ENCODE peak calls at places on chromosomes 13 and 19, in eight cellular contexts. One of them, this sample, is unnamed.
A peak's percentile ranks its signal among the peaks of the same experiment; 100 is the strongest.

GRCh38 chr13:29847501-29847983 is 2.9 kb downstream of the UBL3 start:
- DNase-seq in coronary artery: no peak
- DNase-seq in iris pigment epithelial cell: peak; percentile 48
- DNase-seq in astrocyte of the spinal cord: peak; percentile 65
- DNase-seq in HEK293T: no peak
- DNase-seq in midbrain: peak; percentile 74
- DNase-seq in tibial artery: no peak
- DNase-seq in AG10803: peak; percentile 56
- DNase-seq in this sample: peak; percentile 24

GRCh38 chr19:55091955-55092354 is 16.3 kb downstream of the EPS8L1 start:
- DNase-seq in tibial artery: no peak
- DNase-seq in HEK293T: no peak
- DNase-seq in midbrain: no peak
- DNase-seq in AG10803: no peak
- DNase-seq in coronary artery: no peak
- DNase-seq in astrocyte of the spinal cord: no peak
- DNase-seq in iris pigment epithelial cell: no peak
- DNase-seq in this sample: no peak

GRCh38 chr19:47729799-47730520 is 15.4 kb upstream of the NOP53 start:
- DNase-seq in tibial artery: peak; percentile 69
- DNase-seq in iris pigment epithelial cell: no peak
- DNase-seq in midbrain: no peak
- DNase-seq in coronary artery: no peak
- DNase-seq in AG10803: no peak
- DNase-seq in HEK293T: peak; percentile 82
- DNase-seq in astrocyte of the spinal cord: no peak
- DNase-seq in this sample: no peak

GRCh38 chr13:64158910-64159309 is 2743.3 kb upstream of the PCDH20 start:
- DNase-seq in astrocyte of the spinal cord: peak; percentile 68
- DNase-seq in HEK293T: no peak
- DNase-seq in iris pigment epithelial cell: peak; percentile 69
- DNase-seq in AG10803: peak; percentile 67
- DNase-seq in tibial artery: no peak
- DNase-seq in coronary artery: no peak
- DNase-seq in midbrain: no peak
- DNase-seq in this sample: peak; percentile 63

GRCh38 chr19:33687761-33688656 is 66.3 kb downstream of the CHST8 start:
- DNase-seq in midbrain: no peak
- DNase-seq in coronary artery: no peak
- DNase-seq in HEK293T: no peak
- DNase-seq in iris pigment epithelial cell: no peak
- DNase-seq in tibial artery: peak; percentile 15
- DNase-seq in astrocyte of the spinal cord: no peak
- DNase-seq in AG10803: no peak
- DNase-seq in this sample: no peak

GRCh38 chr19:18672606-18673337 is 10.7 kb upstream of the CRTC1 start:
- DNase-seq in coronary artery: no peak
- DNase-seq in astrocyte of the spinal cord: peak; percentile 59
- DNase-seq in HEK293T: no peak
- DNase-seq in iris pigment epithelial cell: peak; percentile 35
- DNase-seq in tibial artery: peak; percentile 71
- DNase-seq in midbrain: peak; percentile 41
- DNase-seq in AG10803: peak; percentile 25
- DNase-seq in this sample: no peak

GRCh38 chr13:102197193-102197592 is 204.7 kb downstream of the FGF14 start:
- DNase-seq in HEK293T: no peak
- DNase-seq in midbrain: no peak
- DNase-seq in coronary artery: no peak
- DNase-seq in AG10803: no peak
- DNase-seq in iris pigment epithelial cell: peak; percentile 37
- DNase-seq in astrocyte of the spinal cord: peak; percentile 10
- DNase-seq in tibial artery: no peak
- DNase-seq in this sample: no peak

GRCh38 chr19:29329460-29330134 is 116.6 kb upstream of the UQCRFS1 start:
- DNase-seq in AG10803: peak; percentile 7
- DNase-seq in HEK293T: peak; percentile 19
- DNase-seq in coronary artery: no peak
- DNase-seq in astrocyte of the spinal cord: no peak
- DNase-seq in tibial artery: no peak
- DNase-seq in midbrain: no peak
- DNase-seq in iris pigment epithelial cell: no peak
- DNase-seq in this sample: no peak

GRCh38 chr13:78852709-78853108 is 193.8 kb upstream of the OBI1 start:
- DNase-seq in astrocyte of the spinal cord: no peak
- DNase-seq in coronary artery: no peak
- DNase-seq in AG10803: no peak
- DNase-seq in iris pigment epithelial cell: no peak
- DNase-seq in midbrain: no peak
- DNase-seq in HEK293T: no peak
- DNase-seq in tibial artery: no peak
- DNase-seq in this sample: no peak

GRCh38 chr19:4060621-4061177 is 6.0 kb downstream of the ZBTB7A start:
- DNase-seq in HEK293T: no peak
- DNase-seq in AG10803: no peak
- DNase-seq in coronary artery: no peak
- DNase-seq in midbrain: no peak
- DNase-seq in astrocyte of the spinal cord: no peak
- DNase-seq in tibial artery: no peak
- DNase-seq in iris pigment epithelial cell: no peak
- DNase-seq in this sample: no peak

GRCh38 chr13:35179494-35179893 is 237.4 kb downstream of the NBEA start:
- DNase-seq in AG10803: peak; percentile 90
- DNase-seq in midbrain: no peak
- DNase-seq in coronary artery: no peak
- DNase-seq in astrocyte of the spinal cord: no peak
- DNase-seq in iris pigment epithelial cell: no peak
- DNase-seq in tibial artery: no peak
- DNase-seq in HEK293T: no peak
- DNase-seq in this sample: no peak

GRCh38 chr19:38837656-38838121 is 6.1 kb upstream of the ECH1 start:
- DNase-seq in midbrain: no peak
- DNase-seq in coronary artery: no peak
- DNase-seq in HEK293T: no peak
- DNase-seq in tibial artery: no peak
- DNase-seq in iris pigment epithelial cell: peak; percentile 27
- DNase-seq in AG10803: no peak
- DNase-seq in astrocyte of the spinal cord: no peak
- DNase-seq in this sample: no peak

GRCh38 chr19:44875666-44876418 is 15.2 kb upstream of the TOMM40 start:
- DNase-seq in iris pigment epithelial cell: peak; percentile 51
- DNase-seq in midbrain: no peak
- DNase-seq in HEK293T: no peak
- DNase-seq in astrocyte of the spinal cord: peak; percentile 40
- DNase-seq in coronary artery: no peak
- DNase-seq in tibial artery: no peak
- DNase-seq in AG10803: peak; percentile 9
- DNase-seq in this sample: peak; percentile 43

GRCh38 chr13:18960637-18961227 is 220.9 kb downstream of the TUBA3C start:
- DNase-seq in coronary artery: no peak
- DNase-seq in astrocyte of the spinal cord: no peak
- DNase-seq in tibial artery: no peak
- DNase-seq in AG10803: no peak
- DNase-seq in iris pigment epithelial cell: no peak
- DNase-seq in HEK293T: no peak
- DNase-seq in midbrain: no peak
- DNase-seq in this sample: no peak

GRCh38 chr19:58330458-58330857 is 3.7 kb downstream of the ZSCAN22 start:
- DNase-seq in HEK293T: no peak
- DNase-seq in AG10803: peak; percentile 59
- DNase-seq in coronary artery: no peak
- DNase-seq in astrocyte of the spinal cord: peak; percentile 65
- DNase-seq in midbrain: peak; percentile 84
- DNase-seq in iris pigment epithelial cell: peak; percentile 78
- DNase-seq in tibial artery: no peak
- DNase-seq in this sample: peak; percentile 59

GRCh38 chr19:20858861-20859260 is 64.2 kb upstream of the ZNF85 start:
- DNase-seq in AG10803: no peak
- DNase-seq in HEK293T: no peak
- DNase-seq in midbrain: no peak
- DNase-seq in astrocyte of the spinal cord: no peak
- DNase-seq in tibial artery: no peak
- DNase-seq in iris pigment epithelial cell: no peak
- DNase-seq in coronary artery: no peak
- DNase-seq in this sample: no peak

GRCh38 chr13:113746143-113746525 is 12.9 kb upstream of the TMEM255B start:
- DNase-seq in coronary artery: no peak
- DNase-seq in astrocyte of the spinal cord: no peak
- DNase-seq in HEK293T: no peak
- DNase-seq in AG10803: no peak
- DNase-seq in iris pigment epithelial cell: no peak
- DNase-seq in midbrain: no peak
- DNase-seq in tibial artery: no peak
- DNase-seq in this sample: no peak

GRCh38 chr19:50932018-50932689 is 20.7 kb downstream of the KLK5 start:
- DNase-seq in HEK293T: no peak
- DNase-seq in tibial artery: no peak
- DNase-seq in coronary artery: no peak
- DNase-seq in iris pigment epithelial cell: no peak
- DNase-seq in midbrain: no peak
- DNase-seq in astrocyte of the spinal cord: no peak
- DNase-seq in AG10803: no peak
- DNase-seq in this sample: no peak

GRCh38 chr13:113126265-113127150 is 3.9 kb downstream of the F10 start:
- DNase-seq in midbrain: no peak
- DNase-seq in iris pigment epithelial cell: no peak
- DNase-seq in AG10803: no peak
- DNase-seq in coronary artery: peak; percentile 53
- DNase-seq in HEK293T: no peak
- DNase-seq in tibial artery: no peak
- DNase-seq in astrocyte of the spinal cord: no peak
- DNase-seq in this sample: no peak

GRCh38 chr19:12112701-12113100 is 27.4 kb downstream of the ZNF20 start:
- DNase-seq in coronary artery: no peak
- DNase-seq in HEK293T: no peak
- DNase-seq in iris pigment epithelial cell: no peak
- DNase-seq in astrocyte of the spinal cord: no peak
- DNase-seq in midbrain: no peak
- DNase-seq in tibial artery: no peak
- DNase-seq in AG10803: no peak
- DNase-seq in this sample: no peak

GRCh38 chr13:30394798-30395191 is 27.5 kb upstream of the UBE2L5 start:
- DNase-seq in midbrain: peak; percentile 41
- DNase-seq in HEK293T: no peak
- DNase-seq in astrocyte of the spinal cord: peak; percentile 48
- DNase-seq in tibial artery: no peak
- DNase-seq in coronary artery: no peak
- DNase-seq in iris pigment epithelial cell: peak; percentile 16
- DNase-seq in AG10803: no peak
- DNase-seq in this sample: no peak

GRCh38 chr13:45851171-45851889 is at the start of gene SIAH3:
- DNase-seq in iris pigment epithelial cell: peak; percentile 58
- DNase-seq in midbrain: peak; percentile 7
- DNase-seq in AG10803: no peak
- DNase-seq in astrocyte of the spinal cord: no peak
- DNase-seq in coronary artery: no peak
- DNase-seq in HEK293T: no peak
- DNase-seq in tibial artery: no peak
- DNase-seq in this sample: peak; percentile 51

GRCh38 chr13:87536499-87536898 is 134.7 kb upstream of the SLITRK5 start:
- DNase-seq in coronary artery: no peak
- DNase-seq in astrocyte of the spinal cord: peak; percentile 77
- DNase-seq in midbrain: no peak
- DNase-seq in AG10803: no peak
- DNase-seq in iris pigment epithelial cell: no peak
- DNase-seq in tibial artery: no peak
- DNase-seq in HEK293T: no peak
- DNase-seq in this sample: no peak

GRCh38 chr19:55368701-55369563 is 1.3 kb downstream of the IL11 start:
- DNase-seq in AG10803: peak; percentile 71
- DNase-seq in astrocyte of the spinal cord: peak; percentile 52
- DNase-seq in HEK293T: no peak
- DNase-seq in coronary artery: no peak
- DNase-seq in tibial artery: no peak
- DNase-seq in midbrain: no peak
- DNase-seq in iris pigment epithelial cell: no peak
- DNase-seq in this sample: peak; percentile 16

GRCh38 chr13:65401315-65401714 is 1828.8 kb downstream of the PCDH9 start:
- DNase-seq in iris pigment epithelial cell: no peak
- DNase-seq in AG10803: no peak
- DNase-seq in HEK293T: no peak
- DNase-seq in coronary artery: no peak
- DNase-seq in astrocyte of the spinal cord: no peak
- DNase-seq in midbrain: no peak
- DNase-seq in tibial artery: no peak
- DNase-seq in this sample: no peak

GRCh38 chr19:46413262-46414031 is at the start of gene CCDC8:
- DNase-seq in midbrain: peak; percentile 54
- DNase-seq in coronary artery: peak; percentile 94
- DNase-seq in tibial artery: peak; percentile 79
- DNase-seq in HEK293T: peak; percentile 84
- DNase-seq in iris pigment epithelial cell: peak; percentile 98
- DNase-seq in astrocyte of the spinal cord: peak; percentile 97
- DNase-seq in AG10803: peak; percentile 88
- DNase-seq in this sample: peak; percentile 81

GRCh38 chr19:52943884-52944643 is 18.6 kb downstream of the ZNF816 start:
- DNase-seq in AG10803: no peak
- DNase-seq in astrocyte of the spinal cord: no peak
- DNase-seq in tibial artery: no peak
- DNase-seq in iris pigment epithelial cell: no peak
- DNase-seq in midbrain: no peak
- DNase-seq in HEK293T: no peak
- DNase-seq in coronary artery: no peak
- DNase-seq in this sample: no peak

GRCh38 chr19:33301900-33302174 is 497 bp downstream of the CEBPA start:
- DNase-seq in coronary artery: no peak
- DNase-seq in midbrain: no peak
- DNase-seq in astrocyte of the spinal cord: no peak
- DNase-seq in AG10803: no peak
- DNase-seq in iris pigment epithelial cell: no peak
- DNase-seq in HEK293T: no peak
- DNase-seq in tibial artery: no peak
- DNase-seq in this sample: no peak

GRCh38 chr19:33486936-33487793 is 34.4 kb downstream of the PEPD start:
- DNase-seq in tibial artery: no peak
- DNase-seq in astrocyte of the spinal cord: no peak
- DNase-seq in coronary artery: no peak
- DNase-seq in midbrain: no peak
- DNase-seq in iris pigment epithelial cell: no peak
- DNase-seq in HEK293T: no peak
- DNase-seq in AG10803: no peak
- DNase-seq in this sample: no peak

GRCh38 chr19:18660051-18660910 is 23.2 kb upstream of the CRTC1 start:
- DNase-seq in iris pigment epithelial cell: peak; percentile 59
- DNase-seq in astrocyte of the spinal cord: peak; percentile 72
- DNase-seq in midbrain: no peak
- DNase-seq in coronary artery: peak; percentile 97
- DNase-seq in tibial artery: peak; percentile 86
- DNase-seq in HEK293T: no peak
- DNase-seq in AG10803: no peak
- DNase-seq in this sample: peak; percentile 78

GRCh38 chr19:3243851-3244700 is 19.6 kb downstream of the CELF5 start:
- DNase-seq in HEK293T: peak; percentile 58
- DNase-seq in coronary artery: no peak
- DNase-seq in tibial artery: no peak
- DNase-seq in iris pigment epithelial cell: peak; percentile 44
- DNase-seq in AG10803: peak; percentile 46
- DNase-seq in midbrain: peak; percentile 14
- DNase-seq in astrocyte of the spinal cord: peak; percentile 43
- DNase-seq in this sample: peak; percentile 43

GRCh38 chr13:108915095-108915633 is 285.8 kb downstream of the MYO16 start:
- DNase-seq in AG10803: peak; percentile 57
- DNase-seq in midbrain: peak; percentile 22
- DNase-seq in HEK293T: no peak
- DNase-seq in tibial artery: no peak
- DNase-seq in astrocyte of the spinal cord: peak; percentile 65
- DNase-seq in iris pigment epithelial cell: peak; percentile 78
- DNase-seq in coronary artery: no peak
- DNase-seq in this sample: peak; percentile 53

GRCh38 chr19:16867211-16867610 is 21.6 kb upstream of the F2RL3 start:
- DNase-seq in iris pigment epithelial cell: peak; percentile 59
- DNase-seq in coronary artery: no peak
- DNase-seq in astrocyte of the spinal cord: peak; percentile 28
- DNase-seq in AG10803: no peak
- DNase-seq in midbrain: no peak
- DNase-seq in tibial artery: no peak
- DNase-seq in HEK293T: no peak
- DNase-seq in this sample: peak; percentile 27

GRCh38 chr19:12733369-12733896 is 1.1 kb downstream of the TRIR start:
- DNase-seq in coronary artery: no peak
- DNase-seq in astrocyte of the spinal cord: no peak
- DNase-seq in AG10803: peak; percentile 51
- DNase-seq in HEK293T: no peak
- DNase-seq in iris pigment epithelial cell: peak; percentile 56
- DNase-seq in midbrain: no peak
- DNase-seq in tibial artery: no peak
- DNase-seq in this sample: no peak

This sample was measured in brain microvascular endothelial cell.